ENCODE peak calls at places on chromosomes 7 and 10, in seven cellular contexts. One of them, this sample, is unnamed.

GRCh38 chr10:18100664-18101063 is 39.6 kb upstream of the CACNB2 start:
- DNase-seq in neuronal stem cell: no peak
- DNase-seq in mesenchymal stem cell: no peak
- DNase-seq in H9: no peak
- DNase-seq in mesendoderm: no peak
- DNase-seq in trophoblast cell: no peak
- DNase-seq in H1: no peak
- DNase-seq in this sample: peak

GRCh38 chr7:139034855-139035587 is 821 bp downstream of the ZC3HAV1L start:
- DNase-seq in trophoblast cell: no peak
- DNase-seq in neuronal stem cell: no peak
- DNase-seq in mesenchymal stem cell: peak
- DNase-seq in mesendoderm: peak
- DNase-seq in H1: no peak
- DNase-seq in H9: peak
- DNase-seq in this sample: peak

GRCh38 chr7:22481726-22482125 is 18.3 kb downstream of the STEAP1B start:
- DNase-seq in H1: no peak
- DNase-seq in trophoblast cell: no peak
- DNase-seq in mesenchymal stem cell: peak
- DNase-seq in mesendoderm: no peak
- DNase-seq in H9: no peak
- DNase-seq in neuronal stem cell: no peak
- DNase-seq in this sample: no peak

GRCh38 chr7:92794846-92795245 is 41.5 kb downstream of the CDK6 start:
- DNase-seq in neuronal stem cell: no peak
- DNase-seq in mesenchymal stem cell: no peak
- DNase-seq in trophoblast cell: no peak
- DNase-seq in H1: no peak
- DNase-seq in H9: no peak
- DNase-seq in mesendoderm: no peak
- DNase-seq in this sample: no peak

GRCh38 chr7:94584113-94584512 is 71.8 kb downstream of the SGCE start:
- DNase-seq in mesendoderm: peak
- DNase-seq in neuronal stem cell: no peak
- DNase-seq in trophoblast cell: no peak
- DNase-seq in mesenchymal stem cell: no peak
- DNase-seq in H9: no peak
- DNase-seq in H1: no peak
- DNase-seq in this sample: peak

GRCh38 chr10:126423779-126424491 is 35.7 kb upstream of the ADAM12 start:
- DNase-seq in mesenchymal stem cell: no peak
- DNase-seq in H1: no peak
- DNase-seq in mesendoderm: no peak
- DNase-seq in trophoblast cell: peak
- DNase-seq in neuronal stem cell: no peak
- DNase-seq in H9: no peak
- DNase-seq in this sample: no peak

GRCh38 chr10:119138341-119139306 is 26.9 kb downstream of the SFXN4 start:
- DNase-seq in trophoblast cell: no peak
- DNase-seq in mesenchymal stem cell: no peak
- DNase-seq in mesendoderm: no peak
- DNase-seq in H1: no peak
- DNase-seq in H9: no peak
- DNase-seq in neuronal stem cell: no peak
- DNase-seq in this sample: no peak

GRCh38 chr7:121360564-121360963 is 31.8 kb downstream of the WNT16 start:
- DNase-seq in mesenchymal stem cell: no peak
- DNase-seq in neuronal stem cell: no peak
- DNase-seq in trophoblast cell: no peak
- DNase-seq in mesendoderm: peak
- DNase-seq in H1: no peak
- DNase-seq in H9: no peak
- DNase-seq in this sample: no peak

GRCh38 chr7:39184387-39184786 is 206.7 kb downstream of the POU6F2 start:
- DNase-seq in H1: no peak
- DNase-seq in trophoblast cell: peak
- DNase-seq in mesendoderm: no peak
- DNase-seq in H9: no peak
- DNase-seq in mesenchymal stem cell: no peak
- DNase-seq in neuronal stem cell: no peak
- DNase-seq in this sample: no peak

GRCh38 chr10:63042256-63042655 is 90.9 kb upstream of the NRBF2 start:
- DNase-seq in mesenchymal stem cell: no peak
- DNase-seq in mesendoderm: peak
- DNase-seq in trophoblast cell: no peak
- DNase-seq in neuronal stem cell: no peak
- DNase-seq in H9: no peak
- DNase-seq in H1: no peak
- DNase-seq in this sample: no peak

GRCh38 chr10:79019961-79020491 is 48.7 kb upstream of the ZMIZ1 start:
- DNase-seq in trophoblast cell: no peak
- DNase-seq in mesenchymal stem cell: peak
- DNase-seq in H1: no peak
- DNase-seq in neuronal stem cell: no peak
- DNase-seq in mesendoderm: peak
- DNase-seq in H9: no peak
- DNase-seq in this sample: peak

GRCh38 chr7:19690736-19691135 is 18.1 kb downstream of the POLR1F start:
- DNase-seq in neuronal stem cell: no peak
- DNase-seq in H9: no peak
- DNase-seq in mesendoderm: no peak
- DNase-seq in H1: no peak
- DNase-seq in trophoblast cell: no peak
- DNase-seq in mesenchymal stem cell: peak
- DNase-seq in this sample: no peak

GRCh38 chr10:121661451-121661851 is 63.2 kb upstream of the FGFR2 start:
- DNase-seq in mesenchymal stem cell: no peak
- DNase-seq in H9: no peak
- DNase-seq in neuronal stem cell: no peak
- DNase-seq in trophoblast cell: no peak
- DNase-seq in mesendoderm: no peak
- DNase-seq in H1: no peak
- DNase-seq in this sample: no peak

GRCh38 chr10:103192089-103192450 is 1.0 kb downstream of the NT5C2 start:
- DNase-seq in trophoblast cell: no peak
- DNase-seq in mesenchymal stem cell: peak
- DNase-seq in neuronal stem cell: no peak
- DNase-seq in mesendoderm: no peak
- DNase-seq in H1: no peak
- DNase-seq in H9: no peak
- DNase-seq in this sample: no peak

GRCh38 chr7:74453321-74454011 is at the start of gene GTF2IRD1:
- DNase-seq in mesendoderm: peak
- DNase-seq in H9: peak
- DNase-seq in H1: no peak
- DNase-seq in trophoblast cell: peak
- DNase-seq in mesenchymal stem cell: peak
- DNase-seq in neuronal stem cell: peak
- DNase-seq in this sample: peak

GRCh38 chr10:29621161-29621560 is 13.6 kb downstream of the SVIL start:
- DNase-seq in mesendoderm: peak
- DNase-seq in H1: no peak
- DNase-seq in mesenchymal stem cell: peak
- DNase-seq in neuronal stem cell: no peak
- DNase-seq in trophoblast cell: peak
- DNase-seq in H9: no peak
- DNase-seq in this sample: peak
- H3K4ac ChIP-seq in mesendoderm: no peak
- H3K4ac ChIP-seq in H1: no peak
- H3K4ac ChIP-seq in mesenchymal stem cell: no peak
- H3K4ac ChIP-seq in neuronal stem cell: no peak
- H3K4ac ChIP-seq in trophoblast cell: no peak
- H3K4ac ChIP-seq in H9: no peak
- H3K4ac ChIP-seq in this sample: no peak

GRCh38 chr7:86248977-86249376 is 394.7 kb upstream of the GRM3 start:
- DNase-seq in neuronal stem cell: no peak
- DNase-seq in H9: no peak
- DNase-seq in mesendoderm: no peak
- DNase-seq in trophoblast cell: no peak
- DNase-seq in H1: no peak
- DNase-seq in mesenchymal stem cell: no peak
- DNase-seq in this sample: no peak
- H3K4ac ChIP-seq in neuronal stem cell: no peak
- H3K4ac ChIP-seq in H9: no peak
- H3K4ac ChIP-seq in mesendoderm: no peak
- H3K4ac ChIP-seq in trophoblast cell: no peak
- H3K4ac ChIP-seq in H1: no peak
- H3K4ac ChIP-seq in mesenchymal stem cell: no peak
- H3K4ac ChIP-seq in this sample: no peak

GRCh38 chr10:133509700-133510099 is 17.5 kb upstream of the CYP2E1 start:
- DNase-seq in H1: no peak
- DNase-seq in trophoblast cell: no peak
- DNase-seq in mesenchymal stem cell: no peak
- DNase-seq in neuronal stem cell: no peak
- DNase-seq in H9: no peak
- DNase-seq in mesendoderm: no peak
- DNase-seq in this sample: no peak

GRCh38 chr10:133511907-133512528 is 15.1 kb upstream of the CYP2E1 start:
- DNase-seq in neuronal stem cell: no peak
- DNase-seq in trophoblast cell: no peak
- DNase-seq in H9: no peak
- DNase-seq in H1: no peak
- DNase-seq in mesendoderm: no peak
- DNase-seq in mesenchymal stem cell: no peak
- DNase-seq in this sample: no peak

GRCh38 chr10:133515471-133515870 is 11.7 kb upstream of the CYP2E1 start:
- DNase-seq in neuronal stem cell: no peak
- DNase-seq in H1: no peak
- DNase-seq in H9: no peak
- DNase-seq in mesendoderm: no peak
- DNase-seq in trophoblast cell: no peak
- DNase-seq in mesenchymal stem cell: no peak
- DNase-seq in this sample: no peak

GRCh38 chr10:133516072-133516471 is 11.1 kb upstream of the CYP2E1 start:
- DNase-seq in H9: no peak
- DNase-seq in H1: no peak
- DNase-seq in trophoblast cell: no peak
- DNase-seq in mesenchymal stem cell: no peak
- DNase-seq in neuronal stem cell: no peak
- DNase-seq in mesendoderm: no peak
- DNase-seq in this sample: peak

DNA sequence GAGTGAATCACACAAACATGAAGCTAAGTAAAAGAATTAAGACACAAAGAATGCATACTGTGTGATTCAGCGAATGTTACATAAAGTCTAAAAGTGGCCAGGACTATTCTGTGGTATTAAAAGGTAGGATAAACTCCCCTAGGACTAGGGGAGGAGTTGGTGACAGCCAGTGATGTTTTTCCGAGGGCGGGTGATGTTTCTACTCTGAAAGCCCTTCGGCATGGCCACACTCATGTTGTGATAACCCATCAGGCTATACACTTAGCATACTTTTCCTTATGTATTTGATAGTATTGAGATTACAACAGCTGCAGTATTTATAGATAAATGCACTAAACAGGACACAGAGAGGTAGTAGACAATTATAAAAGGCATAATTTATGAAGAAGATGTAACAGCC is 15.8 kb upstream of the CYP2E1 start:
- DNase-seq in H1: no peak
- DNase-seq in H9: no peak
- DNase-seq in trophoblast cell: no peak
- DNase-seq in mesenchymal stem cell: no peak
- DNase-seq in mesendoderm: no peak
- DNase-seq in neuronal stem cell: no peak
- DNase-seq in this sample: no peak
- H3K4ac ChIP-seq in H1: no peak
- H3K4ac ChIP-seq in H9: no peak
- H3K4ac ChIP-seq in trophoblast cell: no peak
- H3K4ac ChIP-seq in mesenchymal stem cell: no peak
- H3K4ac ChIP-seq in mesendoderm: no peak
- H3K4ac ChIP-seq in neuronal stem cell: no peak
- H3K4ac ChIP-seq in this sample: no peak

GRCh38 chr10:124744688-124745055 is 494 bp upstream of the FAM53B start:
- DNase-seq in mesendoderm: peak
- DNase-seq in trophoblast cell: peak
- DNase-seq in H9: no peak
- DNase-seq in mesenchymal stem cell: peak
- DNase-seq in H1: no peak
- DNase-seq in neuronal stem cell: no peak
- DNase-seq in this sample: peak

GRCh38 chr10:124745678-124746077 is 1.5 kb upstream of the FAM53B start:
- DNase-seq in mesendoderm: peak
- DNase-seq in H9: no peak
- DNase-seq in mesenchymal stem cell: peak
- DNase-seq in trophoblast cell: peak
- DNase-seq in H1: no peak
- DNase-seq in neuronal stem cell: no peak
- DNase-seq in this sample: peak

GRCh38 chr10:124746992-124747391 is 2.8 kb upstream of the FAM53B start:
- DNase-seq in H9: no peak
- DNase-seq in mesendoderm: no peak
- DNase-seq in mesenchymal stem cell: no peak
- DNase-seq in H1: no peak
- DNase-seq in trophoblast cell: no peak
- DNase-seq in neuronal stem cell: no peak
- DNase-seq in this sample: no peak

GRCh38 chr10:124744047-124744687 is at the start of gene FAM53B:
- DNase-seq in mesendoderm: peak
- DNase-seq in mesenchymal stem cell: peak
- DNase-seq in trophoblast cell: peak
- DNase-seq in H1: no peak
- DNase-seq in neuronal stem cell: peak
- DNase-seq in H9: peak
- DNase-seq in this sample: peak

DNA sequence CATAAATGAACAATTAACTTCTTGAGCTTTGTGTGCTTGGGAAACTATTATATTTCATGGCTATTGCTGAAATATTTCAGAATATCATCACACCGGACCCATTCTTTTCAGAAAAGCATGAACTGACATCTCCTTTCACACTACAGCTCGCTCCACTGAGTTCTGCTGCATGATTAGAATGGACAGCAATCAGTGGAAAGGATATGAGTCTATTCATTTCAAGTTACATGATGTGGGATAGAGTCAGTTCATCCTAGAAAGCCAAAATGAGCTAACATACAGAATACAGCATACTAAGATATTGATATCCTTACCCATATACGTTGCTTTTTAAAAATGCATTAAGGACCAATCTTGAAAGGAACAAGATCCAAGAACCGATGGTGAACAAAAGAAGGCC is 1.1 kb upstream of the FAM53B start:
- DNase-seq in H1: no peak
- DNase-seq in mesendoderm: no peak
- DNase-seq in mesenchymal stem cell: no peak
- DNase-seq in trophoblast cell: no peak
- DNase-seq in H9: no peak
- DNase-seq in neuronal stem cell: no peak
- DNase-seq in this sample: no peak
- H3K4ac ChIP-seq in H1: no peak
- H3K4ac ChIP-seq in mesendoderm: no peak
- H3K4ac ChIP-seq in mesenchymal stem cell: no peak
- H3K4ac ChIP-seq in trophoblast cell: no peak
- H3K4ac ChIP-seq in H9: no peak
- H3K4ac ChIP-seq in neuronal stem cell: no peak
- H3K4ac ChIP-seq in this sample: no peak

DNA sequence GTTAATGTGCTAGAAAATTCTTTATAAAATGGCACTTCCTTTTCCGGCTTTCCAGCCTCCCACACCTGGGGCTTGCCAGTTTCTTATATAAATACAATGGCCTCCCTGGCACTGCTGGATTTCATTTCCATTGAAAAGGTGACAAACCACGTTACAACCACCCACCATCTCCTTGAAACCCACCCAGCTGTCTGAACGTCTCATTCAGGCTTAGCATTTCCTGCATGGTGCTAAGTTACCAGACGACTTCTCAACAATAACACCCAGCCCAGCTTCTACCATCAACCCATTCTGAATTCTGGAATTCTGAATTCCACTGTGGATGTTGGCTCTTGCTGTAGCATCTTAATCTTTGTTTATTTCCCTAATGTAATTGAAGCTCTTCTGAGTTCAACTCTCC is 499.8 kb upstream of the CELF2 start:
- DNase-seq in mesenchymal stem cell: no peak
- DNase-seq in neuronal stem cell: no peak
- DNase-seq in H9: no peak
- DNase-seq in mesendoderm: peak
- DNase-seq in trophoblast cell: no peak
- DNase-seq in H1: no peak
- DNase-seq in this sample: no peak
- H3K4ac ChIP-seq in mesenchymal stem cell: no peak
- H3K4ac ChIP-seq in neuronal stem cell: no peak
- H3K4ac ChIP-seq in H9: no peak
- H3K4ac ChIP-seq in mesendoderm: no peak
- H3K4ac ChIP-seq in trophoblast cell: no peak
- H3K4ac ChIP-seq in H1: no peak
- H3K4ac ChIP-seq in this sample: no peak

This sample was measured in IMR-90.